ENCODE peak calls at places on chromosomes 1 and 21, in seven cellular contexts. P, A, B, H, E, L and Z are unnamed samples. For H3K36me3, the result is how much of the 10 kb centered on the place peaks cover.

GRCh38 chr1:25255711-25256577 is 8.7 kb upstream of the RSRP1 start:
- DNase-seq in B (no peak), A (no peak), L (no peak), P (no peak), H (no peak), E (no peak), Z (no peak)

GRCh38 chr1:23719162-23719820 is 24.0 kb upstream of the ELOA start:
- DNase-seq in L (no peak), B (no peak), P (no peak), H (no peak), A (no peak), E (no peak), Z (no peak)

GRCh38 chr1:41640141-41640751 is 155.8 kb upstream of the EDN2 start:
- DNase-seq in P (no peak), H (no peak), E (no peak), B (no peak), L (no peak), A (no peak), Z (no peak)

GRCh38 chr1:199264911-199265310 is 626.1 kb downstream of the PTPRC start:
- DNase-seq in B (no peak), H (no peak), E (no peak), L (no peak), P (no peak), A (no peak), Z (no peak)

GRCh38 chr1:232303221-232303620 is 326.7 kb downstream of the SIPA1L2 start:
- DNase-seq in B (no peak), E (no peak), P (no peak), A (no peak), L (no peak), H (no peak), Z (no peak)

GRCh38 chr1:1371741-1372711 is 3.0 kb downstream of the AURKAIP1 start:
- DNase-seq in A (peak), E (peak), B (peak), H (peak), L (peak), P (peak), Z (peak)

GRCh38 chr21:35352066-35352770 is 303.1 kb upstream of the RUNX1 start:
- DNase-seq in P (no peak), E (no peak), L (no peak), A (no peak), H (no peak), B (no peak), Z (no peak)

GRCh38 chr1:22159858-22160257 is 17.0 kb upstream of the WNT4 start:
- DNase-seq in H (peak), A (no peak), E (no peak), B (no peak), L (no peak), P (no peak), Z (no peak)

GRCh38 chr1:11071463-11072215 is 11.8 kb upstream of the SRM start:
- DNase-seq in H (peak), A (no peak), P (no peak), B (no peak), E (no peak), L (no peak), Z (no peak)

GRCh38 chr1:18041685-18042355 is 65.8 kb upstream of the IGSF21 start:
- DNase-seq in E (no peak), L (no peak), B (no peak), P (no peak), H (no peak), A (no peak), Z (peak)

GRCh38 chr1:187408217-187409004 is 579.7 kb downstream of the PLA2G4A start:
- DNase-seq in B (no peak), A (no peak), H (no peak), L (no peak), E (no peak), P (no peak), Z (no peak)

GRCh38 chr1:43776043-43776761 is 68.9 kb downstream of the ST3GAL3 start:
- DNase-seq in H (no peak), E (no peak), B (no peak), L (no peak), A (no peak), P (no peak), Z (no peak)

GRCh38 chr1:48560577-48560976 is 88.6 kb upstream of the SPATA6 start:
- DNase-seq in A (no peak), H (no peak), E (no peak), P (no peak), B (no peak), L (no peak), Z (no peak)

GRCh38 chr1:16022393-16022792 is 557 bp downstream of the CLCNKA start:
- DNase-seq in B (no peak), H (no peak), E (no peak), P (no peak), L (no peak), A (no peak), Z (no peak)

GRCh38 chr1:68141079-68141800 is 90.8 kb upstream of the DIRAS3 start:
- DNase-seq in P (no peak), L (peak), E (no peak), B (no peak), A (no peak), H (no peak), Z (no peak)

GRCh38 chr1:2589331-2590232 is 3.0 kb downstream of the PRXL2B start:
- DNase-seq in E (peak), L (no peak), B (no peak), P (no peak), H (no peak), A (no peak), Z (no peak)

GRCh38 chr1:28365864-28366263 is 3.7 kb upstream of the PHACTR4 start:
- DNase-seq in H (no peak), E (no peak), L (no peak), B (no peak), A (no peak), P (no peak), Z (no peak)

GRCh38 chr1:38183094-38183493 is 136.5 kb upstream of the POU3F1 start:
- DNase-seq in A (no peak), L (no peak), B (no peak), P (no peak), H (no peak), E (no peak), Z (no peak)

GRCh38 chr1:84278905-84279304 is 22.6 kb upstream of the SAMD13 start:
- DNase-seq in H (no peak), E (no peak), A (no peak), L (no peak), B (no peak), P (no peak), Z (no peak)

GRCh38 chr1:225987491-225988316 is 11.4 kb downstream of the SDE2 start:
- DNase-seq in L (peak), A (no peak), H (no peak), B (no peak), E (no peak), P (no peak), Z (no peak)

GRCh38 chr1:200867018-200867811 is 5.6 kb upstream of the GPR25 start:
- DNase-seq in A (no peak), B (peak), H (no peak), L (no peak), E (no peak), P (no peak), Z (no peak)
- H3K4me3 ChIP-seq in A (no peak), B (no peak), H (no peak), L (no peak), E (no peak), P (no peak), Z (no peak)

DNA sequence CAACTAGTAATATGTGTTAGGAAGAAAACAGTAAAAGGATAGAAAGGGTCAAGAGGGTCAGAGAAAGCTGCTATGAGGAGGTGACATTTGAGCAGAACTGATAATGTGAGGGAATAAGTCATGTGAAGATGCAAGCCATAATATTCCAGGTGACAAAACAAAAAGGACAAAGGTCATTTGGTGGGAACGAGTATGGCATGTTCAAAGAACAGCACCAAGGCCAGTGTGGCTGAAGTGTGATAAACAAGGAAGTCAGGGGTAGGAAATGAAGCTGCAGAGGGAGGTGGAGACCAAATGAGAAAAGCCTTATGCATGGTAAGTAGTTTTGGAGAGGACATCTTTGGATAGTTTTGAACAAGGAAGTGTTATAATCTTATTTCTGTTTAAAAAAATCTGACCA is 46.7 kb downstream of the LPGAT1 start:
- DNase-seq in L (peak), A (no peak), P (no peak), B (no peak), H (no peak), E (no peak), Z (no peak)
- H3K36me3 ChIP-seq in L (under half), A (under half), P (under half), B (under half), H (under half), E (under half), Z (under half)

DNA sequence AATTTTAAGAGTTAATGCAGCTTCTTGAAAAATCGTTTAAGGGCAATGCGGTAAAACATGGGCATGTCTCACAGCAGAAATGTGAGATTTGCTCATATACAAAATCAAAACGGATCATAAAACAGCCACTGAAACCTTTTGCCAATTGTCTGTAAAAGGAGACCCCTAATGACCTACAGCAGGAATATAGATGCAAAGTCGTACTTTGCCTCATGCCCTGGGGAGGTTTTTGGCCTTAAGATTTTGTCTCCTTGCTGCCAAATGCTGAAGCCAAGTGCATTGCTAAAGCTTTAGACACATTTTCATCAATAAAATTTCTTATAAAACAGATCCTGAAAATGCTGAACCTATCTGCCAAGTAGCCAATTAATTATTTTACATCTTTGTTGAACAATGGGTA is 226.9 kb downstream of the TGFB2 start:
- DNase-seq in P (no peak), L (no peak), E (no peak), H (no peak), B (no peak), A (no peak), Z (no peak)
- TF ChIP-seq CTCF in P (no peak), L (no peak), E (no peak), H (no peak), B (no peak), A (no peak), Z (no peak)

DNA sequence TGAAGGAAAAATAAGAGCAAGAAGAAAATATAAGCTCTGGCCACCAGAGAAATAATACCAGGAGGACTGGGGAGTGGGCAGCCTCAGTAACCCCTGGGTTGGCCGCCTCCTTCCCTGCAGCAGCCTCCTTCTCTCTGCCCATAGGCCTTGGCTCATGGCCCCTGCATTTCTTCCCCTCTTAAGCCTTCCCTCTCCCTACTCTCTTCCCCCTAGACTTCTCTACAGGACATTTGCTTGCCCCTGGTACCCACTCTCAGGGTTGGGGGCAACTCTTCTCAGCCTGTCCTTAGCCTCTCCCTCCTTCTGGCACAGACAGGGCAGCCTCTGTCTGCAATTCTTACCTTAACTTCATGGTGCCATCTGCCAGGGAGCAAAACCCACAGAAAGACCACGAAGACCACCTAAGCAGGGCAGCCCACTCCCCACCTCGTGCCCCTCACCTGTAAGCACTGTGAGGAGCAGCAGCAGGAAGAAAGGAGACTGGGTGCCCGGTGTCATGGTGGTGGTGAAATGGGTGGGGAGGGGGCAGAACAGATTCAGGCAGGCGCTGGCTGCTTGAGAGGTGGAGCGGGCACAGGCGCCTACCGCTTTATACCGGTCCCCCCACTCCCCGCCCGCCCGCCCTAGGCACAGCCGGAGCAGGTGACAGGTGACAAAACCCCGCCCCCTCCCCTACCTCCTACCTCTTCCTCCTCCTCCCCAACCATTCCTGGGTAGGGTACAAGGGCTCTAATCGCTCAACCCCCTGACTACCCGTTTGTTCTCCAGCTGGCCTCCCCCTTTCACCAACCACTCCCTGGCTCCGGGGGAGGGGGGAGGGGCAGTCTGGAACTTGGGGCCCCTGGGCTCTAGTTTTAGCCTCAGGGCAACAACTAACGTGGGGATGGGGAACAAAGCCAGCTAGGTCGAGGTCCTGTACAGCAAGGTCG is 15.1 kb downstream of the THBS3 start:
- DNase-seq in H (no peak), P (peak), A (no peak), L (peak), B (no peak), E (peak), Z (no peak)
- H3K4me3 ChIP-seq in H (peak), P (peak), A (peak), L (no peak), B (peak), E (peak), Z (peak)

GRCh38 chr1:204443871-204444581 is 32.4 kb upstream of the PPP1R15B start:
- DNase-seq in E (no peak), P (no peak), A (no peak), H (no peak), B (no peak), L (no peak), Z (no peak)
- H3K36me3 ChIP-seq in E (half or more), P (under half), A (under half), H (under half), B (half or more), L (under half), Z (under half)

DNA sequence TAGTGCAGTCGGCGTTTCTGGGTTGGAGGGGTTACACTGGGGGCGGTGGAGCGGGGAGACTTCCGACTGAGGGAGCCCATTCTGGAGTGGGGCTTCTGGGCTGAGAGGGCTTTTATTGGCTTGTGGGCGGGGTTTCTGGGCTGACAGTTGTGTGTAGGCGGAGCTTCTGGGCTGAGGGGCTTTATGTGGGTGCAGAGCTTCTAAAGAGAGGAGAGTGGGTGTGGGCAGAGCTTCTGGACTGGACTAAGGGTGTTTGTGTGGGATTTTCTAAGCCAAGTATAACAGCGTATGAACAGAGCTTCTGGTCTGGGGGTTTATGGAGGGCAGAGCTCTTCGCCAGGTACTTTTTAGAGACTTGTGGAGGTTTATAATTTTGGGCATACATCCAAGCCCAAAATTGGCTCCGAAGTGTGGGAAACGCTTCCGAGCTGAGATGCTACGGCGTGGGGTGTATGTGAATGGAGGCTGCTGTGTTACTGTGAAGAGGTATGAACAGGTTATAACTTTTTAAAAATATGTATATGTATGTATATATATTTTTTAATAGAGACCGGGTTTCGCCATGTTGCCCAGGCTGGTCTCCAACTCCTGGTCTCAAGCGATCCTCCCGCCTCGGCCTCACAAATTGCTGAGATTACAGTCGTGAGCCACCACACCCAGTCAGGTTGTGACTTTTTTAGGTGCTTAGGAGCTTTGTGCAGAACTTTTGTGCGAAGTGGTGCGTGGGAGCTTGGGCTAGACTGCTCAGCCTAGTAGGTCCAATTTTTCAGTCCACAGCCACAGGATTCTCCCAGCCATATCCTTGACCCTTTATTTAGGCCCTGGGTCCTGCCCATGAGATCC is 869 bp downstream of the TMEM39B start:
- DNase-seq in H (no peak), A (no peak), E (no peak), P (no peak), B (no peak), L (no peak), Z (no peak)
- TF ChIP-seq CTCF in H (no peak), A (no peak), E (no peak), P (no peak), B (peak), L (peak), Z (no peak)

DNA sequence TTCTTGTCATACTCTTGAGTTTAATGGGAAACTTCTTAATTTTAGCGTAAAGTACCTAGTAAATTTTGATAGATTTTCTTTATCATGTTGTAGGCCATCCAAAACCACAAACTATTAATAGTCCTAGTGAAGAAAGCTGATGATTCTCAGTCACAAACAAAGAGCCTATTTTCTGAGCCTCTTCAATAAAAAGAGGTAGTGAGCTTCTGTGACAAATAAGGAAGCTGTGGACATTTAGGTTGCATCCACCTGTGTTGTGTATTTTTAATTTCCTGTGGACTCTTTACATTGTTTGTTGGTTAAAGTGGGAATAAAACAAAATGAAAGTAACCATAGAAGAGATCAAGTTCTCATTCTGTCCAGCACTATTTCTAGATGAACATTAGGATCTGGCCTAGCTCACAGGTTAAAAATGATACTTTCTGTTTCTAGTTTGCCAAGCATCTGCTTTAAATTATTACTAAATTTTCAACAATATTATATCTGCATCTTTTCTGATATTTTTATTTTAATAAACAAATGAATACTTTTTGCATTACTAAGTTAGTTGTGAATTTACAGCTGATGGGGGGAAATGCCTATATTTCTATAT is 702.2 kb upstream of the ADGRL4 start:
- DNase-seq in E (no peak), P (no peak), L (no peak), A (no peak), B (no peak), H (no peak), Z (no peak)
- H3K4me3 ChIP-seq in E (no peak), P (no peak), L (no peak), A (no peak), B (no peak), H (no peak), Z (no peak)

DNA sequence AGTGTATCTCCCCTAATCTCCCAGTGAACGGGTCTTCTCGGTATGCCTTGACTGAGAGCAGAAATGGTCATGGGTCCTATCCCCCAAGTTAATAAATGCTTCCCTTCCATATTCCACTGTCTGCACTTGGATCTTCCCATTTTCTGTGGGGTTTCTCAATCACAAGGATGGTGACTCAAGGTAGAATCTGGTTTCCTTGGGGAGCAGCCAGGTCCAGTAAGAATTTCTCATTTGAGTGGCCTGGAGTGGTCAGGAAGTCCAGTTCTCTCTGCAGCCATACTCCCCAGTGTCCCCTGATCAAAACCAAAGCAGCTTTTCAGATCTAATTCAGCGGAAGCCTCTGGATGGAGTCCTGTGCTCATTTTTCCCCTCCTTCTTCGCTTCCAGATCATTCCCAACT is 14.8 kb upstream of the SLC27A3 start:
- DNase-seq in E (no peak), H (no peak), B (no peak), A (no peak), P (no peak), L (no peak), Z (no peak)
- H3K36me3 ChIP-seq in E (half or more), H (under half), B (half or more), A (half or more), P (under half), L (under half), Z (under half)